ENCODE peak calls at places on chromosomes 2 and 18, in eight cellular contexts. Q, O, I, Y, X, B, A and V are unnamed samples. For H3K27me3 and H3K4me1, the result is how much of the 10 kb centered on the place peaks cover.

GRCh38 chr2:34961822-34962221 is 1362.7 kb upstream of the FAM98A start:
- DNase-seq in Q (no peak), O (no peak), I (no peak), Y (no peak), X (no peak), B (no peak), A (no peak), V (no peak)

GRCh38 chr2:144510206-144510991 is 9.5 kb downstream of the ZEB2 start:
- DNase-seq in Q (no peak), O (peak), I (no peak), Y (no peak), X (peak), B (no peak), A (peak), V (no peak)

GRCh38 chr2:178163395-178163794 is 30.9 kb upstream of the OSBPL6 start:
- DNase-seq in Q (no peak), O (no peak), I (no peak), Y (no peak), X (no peak), B (no peak), A (no peak), V (no peak)

GRCh38 chr2:15923597-15923996 is 16.8 kb upstream of the MYCN start:
- DNase-seq in Q (no peak), O (peak), I (no peak), Y (no peak), X (no peak), B (no peak), A (no peak), V (no peak)

GRCh38 chr2:23561088-23561487 is 176.1 kb downstream of the KLHL29 start:
- DNase-seq in Q (peak), O (no peak), I (no peak), Y (no peak), X (no peak), B (no peak), A (no peak), V (no peak)

GRCh38 chr2:145846986-145847385 is 1327.1 kb upstream of the ZEB2 start:
- DNase-seq in Q (no peak), O (no peak), I (no peak), Y (no peak), X (no peak), B (no peak), A (no peak), V (no peak)

GRCh38 chr2:225670111-225670974 is 270.8 kb downstream of the NYAP2 start:
- DNase-seq in Q (no peak), O (no peak), I (no peak), Y (no peak), X (peak), B (no peak), A (peak), V (no peak)

GRCh38 chr2:96872591-96873349 is 2.9 kb upstream of the SEMA4C start:
- DNase-seq in Q (no peak), O (no peak), I (no peak), Y (no peak), X (peak), B (no peak), A (no peak), V (no peak)

GRCh38 chr2:38170098-38170497 is 94.1 kb upstream of the CYP1B1 start:
- DNase-seq in Q (no peak), O (no peak), I (no peak), Y (no peak), X (no peak), B (no peak), A (no peak), V (no peak)

GRCh38 chr18:51162617-51163016 is 34.9 kb downstream of the MEX3C start:
- DNase-seq in Q (no peak), O (no peak), I (no peak), Y (no peak), X (no peak), B (no peak), A (no peak), V (no peak)

GRCh38 chr2:120617055-120617454 is 118.6 kb upstream of the GLI2 start:
- DNase-seq in Q (peak), O (no peak), I (no peak), Y (no peak), X (no peak), B (no peak), A (no peak), V (no peak)

GRCh38 chr2:10404324-10405143 is 43.6 kb downstream of the ODC1 start:
- DNase-seq in Q (no peak), O (no peak), I (no peak), Y (no peak), X (peak), B (no peak), A (no peak), V (no peak)

GRCh38 chr2:6326958-6327357 is 538.7 kb downstream of the CMPK2 start:
- DNase-seq in Q (no peak), O (no peak), I (no peak), Y (no peak), X (no peak), B (no peak), A (no peak), V (no peak)

GRCh38 chr2:71008342-71008741 is 13.7 kb upstream of the TEX261 start:
- DNase-seq in Q (no peak), O (no peak), I (no peak), Y (no peak), X (peak), B (no peak), A (no peak), V (no peak)

DNA sequence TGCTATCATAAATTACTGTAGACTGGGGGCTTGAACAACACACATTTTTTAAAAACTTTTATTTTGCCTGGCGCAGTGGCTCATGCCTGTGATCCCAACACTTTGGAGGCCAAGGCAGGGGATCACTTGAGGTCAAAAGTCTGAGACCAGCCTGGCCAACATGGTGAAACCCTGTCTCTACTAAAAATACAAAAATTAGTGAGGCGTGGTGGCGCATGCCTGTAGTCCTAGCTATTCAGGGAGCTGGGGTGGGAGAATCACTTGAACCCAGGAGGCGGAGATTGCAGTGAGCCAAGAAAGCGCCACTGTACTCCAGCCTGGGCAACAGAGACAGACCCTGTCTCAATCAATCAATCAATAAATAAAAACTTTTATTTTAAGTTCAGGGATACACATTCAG is 9.1 kb downstream of the KCNK3 start:
- DNase-seq in Q (no peak), O (no peak), I (no peak), Y (no peak), X (no peak), B (no peak), A (no peak), V (no peak)
- H3K27me3 ChIP-seq in Q (under half), O (under half), I (under half), Y (under half), X (half or more), B (under half), A (under half), V (under half)

GRCh38 chr2:9213477-9214051 is 7.0 kb downstream of the ASAP2 start:
- DNase-seq in Q (no peak), O (no peak), I (no peak), Y (no peak), X (no peak), B (no peak), A (no peak), V (no peak)

GRCh38 chr2:9215680-9216079 is 9.1 kb downstream of the ASAP2 start:
- DNase-seq in Q (no peak), O (no peak), I (no peak), Y (no peak), X (no peak), B (peak), A (no peak), V (no peak)

GRCh38 chr2:9212661-9213411 is 6.2 kb downstream of the ASAP2 start:
- DNase-seq in Q (no peak), O (no peak), I (no peak), Y (no peak), X (no peak), B (no peak), A (no peak), V (no peak)

GRCh38 chr2:9212010-9212638 is 5.5 kb downstream of the ASAP2 start:
- DNase-seq in Q (no peak), O (no peak), I (no peak), Y (no peak), X (no peak), B (no peak), A (no peak), V (no peak)

GRCh38 chr2:9214866-9215265 is 8.3 kb downstream of the ASAP2 start:
- DNase-seq in Q (no peak), O (no peak), I (no peak), Y (no peak), X (no peak), B (no peak), A (no peak), V (no peak)
- H3K27ac ChIP-seq in Q (no peak), O (no peak), I (no peak), Y (no peak), X (no peak), B (no peak), A (no peak), V (no peak)

DNA sequence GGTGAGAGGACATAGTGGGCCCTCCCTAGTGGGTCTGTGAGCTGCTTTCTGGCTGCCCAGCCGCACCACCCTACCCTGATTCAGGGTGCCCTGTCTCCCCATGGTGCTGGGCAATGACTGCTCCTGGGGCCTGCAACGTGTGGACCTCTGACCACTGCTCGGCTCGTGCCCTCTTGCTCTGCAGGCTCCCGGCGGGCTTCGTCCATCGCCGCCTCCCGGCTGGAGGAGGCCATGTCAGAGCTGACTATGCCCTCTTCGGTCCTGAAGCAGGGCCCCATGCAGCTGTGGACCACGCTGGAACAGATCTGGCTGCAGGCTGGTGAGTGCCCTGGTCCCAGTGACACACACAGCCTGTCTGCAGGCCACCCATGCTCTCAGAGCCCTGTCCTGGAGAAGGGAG is 103.5 kb downstream of the STPG4 start:
- DNase-seq in Q (no peak), O (no peak), I (no peak), Y (no peak), X (no peak), B (no peak), A (no peak), V (no peak)
- H3K4me1 ChIP-seq in Q (half or more), O (under half), I (half or more), Y (under half), X (under half), B (under half), A (under half), V (under half)

GRCh38 chr2:26578581-26578980 is 62.6 kb downstream of the CIB4 start:
- DNase-seq in Q (no peak), O (no peak), I (no peak), Y (no peak), X (no peak), B (no peak), A (no peak), V (no peak)
- H3K27me3 ChIP-seq in Q (under half), O (under half), I (half or more), Y (under half), X (under half), B (under half), A (under half), V (under half)

GRCh38 chr2:191857406-191857805 is 10.5 kb upstream of the CAVIN2 start:
- DNase-seq in Q (no peak), O (no peak), I (no peak), Y (no peak), X (no peak), B (no peak), A (no peak), V (no peak)
- H3K27ac ChIP-seq in Q (no peak), O (peak), I (peak), Y (no peak), X (no peak), B (no peak), A (no peak), V (no peak)

GRCh38 chr18:58400337-58400885 is 228.5 kb downstream of the ALPK2 start:
- DNase-seq in Q (no peak), O (no peak), I (no peak), Y (no peak), X (no peak), B (no peak), A (no peak), V (no peak)
- H3K4me1 ChIP-seq in Q (under half), O (under half), I (under half), Y (under half), X (under half), B (under half), A (under half), V (under half)

DNA sequence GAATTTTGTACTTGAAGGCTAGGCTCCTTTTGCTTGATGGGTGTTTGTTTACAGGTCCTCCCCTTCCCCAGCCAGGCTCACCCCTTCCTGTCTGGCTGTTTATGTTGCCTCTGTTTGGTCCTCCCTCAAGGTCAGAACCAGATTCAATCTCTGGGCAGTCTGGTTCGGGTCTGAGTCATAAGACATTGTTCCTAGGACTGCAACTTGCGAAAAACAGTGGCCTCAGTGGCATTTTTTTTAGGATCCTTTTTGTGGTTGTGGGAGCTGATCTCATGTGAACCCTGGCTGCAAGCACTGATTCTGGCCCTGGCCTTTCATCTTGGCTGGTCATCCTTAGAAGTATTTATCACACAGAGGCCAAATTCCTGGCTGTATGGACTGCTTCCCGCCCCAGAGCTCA is 370.4 kb downstream of the CLIP4 start:
- DNase-seq in Q (no peak), O (no peak), I (no peak), Y (no peak), X (no peak), B (no peak), A (no peak), V (no peak)
- H3K27me3 ChIP-seq in Q (under half), O (under half), I (under half), Y (under half), X (under half), B (under half), A (under half), V (under half)